ENCODE peak calls at places on chromosomes 13 and 19, in four cellular contexts. P is AG04450, A is BJ, E is astrocyte of the cerebellum. M is an unnamed sample.

GRCh38 chr19:18233224-18233825 is 7.1 kb upstream of the PDE4C start:
- DNase-seq in A (no peak), E (no peak), P (no peak), M (no peak)

GRCh38 chr13:38657191-38657590 is 29.7 kb upstream of the FREM2 start:
- DNase-seq in E (peak), P (no peak), A (no peak), M (peak)

GRCh38 chr13:24854311-24854710 is 90.3 kb downstream of the RNF17 start:
- DNase-seq in E (no peak), A (no peak), P (no peak), M (peak)

GRCh38 chr19:1520203-1520780 is 3.6 kb upstream of the PLK5 start:
- DNase-seq in P (no peak), E (no peak), A (no peak), M (no peak)

GRCh38 chr13:20073775-20074174 is 87.1 kb downstream of the GJA3 start:
- DNase-seq in P (no peak), E (no peak), A (no peak), M (no peak)

GRCh38 chr19:34475026-34475974 is 6.3 kb upstream of the WTIP start:
- DNase-seq in E (peak), A (peak), P (peak), M (peak)

GRCh38 chr13:75762066-75762937 is 126.2 kb downstream of the LMO7 start:
- DNase-seq in P (no peak), E (no peak), A (no peak), M (no peak)

GRCh38 chr13:45876781-45877180 is 25.2 kb upstream of the SIAH3 start:
- DNase-seq in A (no peak), P (no peak), E (no peak), M (no peak)

GRCh38 chr19:55345818-55346724 is 6.4 kb downstream of the KMT5C start:
- DNase-seq in P (no peak), A (no peak), E (no peak), M (no peak)

GRCh38 chr19:8352134-8352827 is 9.2 kb upstream of the KANK3 start:
- DNase-seq in A (no peak), E (no peak), P (no peak), M (no peak)

GRCh38 chr19:42433503-42434260 is 6.5 kb upstream of the LIPE start:
- DNase-seq in A (no peak), P (no peak), E (no peak), M (no peak)

GRCh38 chr19:55229789-55230182 is 1.2 kb upstream of the TMEM86B start:
- DNase-seq in P (no peak), A (no peak), E (no peak), M (no peak)

GRCh38 chr13:66689037-66689619 is 541.0 kb downstream of the PCDH9 start:
- DNase-seq in P (no peak), A (no peak), E (no peak), M (no peak)

GRCh38 chr13:61128850-61129645 is 286.6 kb downstream of the PCDH20 start:
- DNase-seq in E (peak), P (no peak), A (no peak), M (no peak)

GRCh38 chr13:67554296-67554695 is 324.2 kb upstream of the PCDH9 start:
- DNase-seq in A (no peak), P (no peak), E (peak), M (no peak)

GRCh38 chr19:5339950-5340636 is 519 bp downstream of the PTPRS start:
- DNase-seq in E (no peak), A (no peak), P (no peak), M (no peak)

GRCh38 chr13:39047560-39047959 is 9.3 kb downstream of the NHLRC3 start:
- DNase-seq in E (no peak), P (no peak), A (no peak), M (no peak)

GRCh38 chr13:39776439-39776838 is 121.0 kb downstream of the COG6 start:
- DNase-seq in P (peak), E (peak), A (peak), M (peak)

GRCh38 chr19:41327076-41327475 is 17.1 kb downstream of the CCDC97 start:
- DNase-seq in E (no peak), A (no peak), P (no peak), M (no peak)
- H3K4me3 ChIP-seq in E (no peak), A (no peak), P (no peak), M (no peak)

DNA sequence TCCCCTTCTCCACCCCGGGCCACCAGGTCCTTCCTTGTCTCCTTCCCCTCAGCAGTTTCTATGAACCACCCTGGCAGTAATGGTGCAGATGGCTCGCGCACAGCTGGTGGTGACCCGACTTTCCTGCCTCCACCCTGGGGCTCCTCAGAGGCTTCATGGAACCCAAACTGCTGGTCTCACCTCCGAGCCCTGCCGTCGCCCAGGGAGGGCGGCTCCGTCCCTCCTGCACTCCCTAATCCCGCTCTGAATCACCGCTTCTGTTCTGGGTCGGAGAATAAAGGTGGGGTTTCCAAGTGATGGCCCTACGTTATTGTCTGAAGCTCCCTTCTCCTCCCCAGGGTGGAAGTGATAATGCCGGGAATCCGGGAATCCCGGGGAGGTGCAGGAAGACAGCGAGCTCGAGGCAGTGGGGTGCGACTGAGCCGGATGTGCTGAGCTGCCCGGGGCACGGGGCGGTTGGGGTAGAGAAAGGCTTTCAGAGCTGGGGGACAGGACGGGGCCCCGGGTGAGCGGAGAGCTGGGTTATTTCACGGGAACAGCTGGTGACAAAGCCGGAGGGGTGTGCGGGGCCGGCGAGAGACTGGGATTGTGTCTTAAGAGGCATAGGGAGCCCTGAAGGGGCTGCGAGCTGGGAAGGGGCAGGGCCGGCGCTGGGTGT is 711 bp downstream of the FUT2 start:
- DNase-seq in A (no peak), E (no peak), P (no peak), M (no peak)
- H3K4me3 ChIP-seq in A (no peak), E (peak), P (no peak), M (peak)

DNA sequence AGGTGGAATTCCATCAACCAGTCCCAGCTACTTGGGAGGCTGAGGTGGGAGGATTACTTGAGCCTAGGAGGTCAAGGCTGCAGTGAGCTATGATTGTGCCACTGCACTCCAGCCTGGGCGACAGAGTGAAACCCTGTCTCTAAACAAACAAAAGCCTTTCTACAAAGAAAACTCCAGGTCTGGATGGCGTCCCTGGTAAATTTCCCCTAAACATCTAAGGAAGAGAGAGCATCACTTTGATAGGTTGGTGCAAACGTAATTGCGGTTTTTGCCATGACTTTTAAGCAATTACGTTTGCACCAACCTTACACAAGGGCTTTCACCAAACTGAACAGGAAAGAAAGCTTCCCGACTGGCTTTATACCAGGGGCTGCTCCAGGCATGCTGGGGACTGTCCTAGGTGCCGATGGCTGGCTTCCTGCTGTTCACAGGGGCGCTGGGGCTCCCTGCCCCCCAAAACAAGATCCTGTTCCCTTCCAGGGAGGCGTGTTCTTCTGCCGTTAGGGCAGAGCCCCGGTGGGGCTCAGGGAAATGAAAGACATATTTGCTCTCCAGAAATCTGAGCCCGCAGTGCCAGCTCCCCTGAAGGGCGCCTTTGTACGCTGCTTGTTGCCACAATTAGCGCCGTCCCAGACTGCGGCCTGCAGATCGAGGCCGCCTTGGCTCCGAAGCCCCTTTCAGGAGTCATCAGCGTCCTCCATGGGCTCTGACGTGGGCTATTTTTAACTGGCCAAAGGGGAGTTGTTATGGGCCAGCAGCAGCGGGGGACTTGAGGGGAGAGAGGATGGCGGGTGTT is 38.7 kb upstream of the KLF2 start:
- DNase-seq in P (no peak), E (peak), A (no peak), M (no peak)
- H3K4me3 ChIP-seq in P (no peak), E (no peak), A (no peak), M (no peak)

DNA sequence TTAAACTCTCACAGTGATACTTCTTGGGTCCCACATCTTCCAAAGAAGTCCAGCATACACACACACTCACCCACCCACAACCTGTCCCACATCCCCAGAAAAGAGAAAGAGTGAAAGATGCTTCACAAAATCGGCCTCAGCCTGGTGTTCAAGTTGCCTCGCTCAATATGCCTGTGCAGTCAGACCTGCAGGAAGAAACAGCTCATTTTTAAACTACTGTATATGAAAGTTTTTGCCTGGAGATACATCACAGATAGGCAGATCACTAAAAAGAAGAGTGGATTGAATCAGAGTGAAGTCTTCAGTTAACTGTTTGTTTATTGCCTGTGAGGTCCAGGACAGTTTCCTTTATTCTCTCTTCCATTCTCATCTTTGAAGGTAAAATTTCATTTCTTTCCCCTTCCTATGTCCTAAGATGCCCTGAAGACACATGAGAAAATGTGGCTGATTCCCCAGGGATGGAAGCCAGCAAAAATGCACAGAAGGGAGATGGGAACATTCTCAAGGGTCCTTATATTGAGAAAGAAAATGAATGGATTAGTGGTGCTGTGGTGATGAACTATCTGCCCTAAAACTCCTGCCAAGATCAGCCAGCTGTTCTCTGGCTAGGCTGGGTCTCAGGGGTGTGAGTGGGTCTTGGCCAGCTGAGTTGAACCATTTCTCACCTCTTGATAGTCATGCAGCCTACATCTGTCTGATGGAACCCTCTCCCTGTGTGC is 259.0 kb downstream of the ITGBL1 start:
- DNase-seq in A (no peak), E (no peak), P (no peak), M (no peak)
- H3K4me3 ChIP-seq in A (no peak), E (no peak), P (no peak), M (no peak)

GRCh38 chr13:29748097-29748496 is 102.3 kb downstream of the UBL3 start:
- DNase-seq in A (no peak), E (no peak), P (no peak), M (no peak)

GRCh38 chr13:29740961-29741360 is 109.5 kb downstream of the UBL3 start:
- DNase-seq in P (no peak), A (no peak), E (no peak), M (no peak)

GRCh38 chr13:29746167-29746677 is 104.2 kb downstream of the UBL3 start:
- DNase-seq in E (no peak), P (no peak), A (no peak), M (no peak)

GRCh38 chr13:29745704-29746103 is 104.7 kb downstream of the UBL3 start:
- DNase-seq in A (no peak), E (no peak), P (no peak), M (no peak)

DNA sequence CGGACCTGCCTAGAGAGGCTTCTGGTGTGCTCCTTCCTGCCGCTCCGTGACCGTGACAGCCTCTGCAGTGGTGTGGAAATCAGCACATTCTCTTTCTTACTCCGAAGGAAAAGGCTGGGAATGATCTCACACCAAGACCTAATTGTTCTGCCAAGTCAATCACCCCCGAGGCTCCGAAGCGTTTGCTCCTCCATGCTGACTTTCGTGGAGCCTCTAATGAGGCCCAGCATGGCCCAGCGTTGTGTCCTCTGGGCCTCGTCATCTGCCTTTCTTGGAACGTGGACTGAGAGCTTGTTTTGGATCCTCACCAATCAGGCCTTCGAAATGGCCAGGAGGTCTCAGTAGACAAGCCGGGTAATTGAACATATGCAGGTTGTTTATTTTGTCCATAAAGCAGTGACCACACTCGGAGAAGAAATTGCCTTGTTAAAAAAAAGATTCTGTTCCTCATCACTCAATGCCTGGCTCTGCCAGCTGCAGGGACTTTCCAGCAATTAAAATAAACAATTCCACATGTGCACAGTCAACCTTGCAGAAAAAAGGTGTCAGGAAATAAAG is 107.1 kb downstream of the UBL3 start:
- DNase-seq in E (peak), P (peak), A (peak), M (peak)
- H3K4me3 ChIP-seq in E (no peak), P (no peak), A (no peak), M (no peak)